ENCODE peak calls at places on chromosomes 4 and X, in four cellular contexts. P is GM23338, B is GM12878, C is astrocyte. Y is an unnamed sample.

GRCh38 chr4:166838975-166839614 is 395.2 kb downstream of the SPOCK3 start:
- DNase-seq in P (no peak), B (peak; percentile 70), C (no peak), Y (no peak)

GRCh38 chr4:162727232-162727631 is 439.5 kb downstream of the NAF1 start:
- DNase-seq in P (peak; percentile 6), B (no peak), C (no peak), Y (no peak)

GRCh38 chrX:63250253-63250868 is 100.8 kb downstream of the SPIN4 start:
- DNase-seq in P (peak; percentile 81), B (peak; percentile 60), C (peak; percentile 64), Y (peak; percentile 62)

GRCh38 chr4:186746581-186746980 is 22.9 kb upstream of the FAT1 start:
- DNase-seq in P (no peak), B (no peak), C (no peak), Y (no peak)

GRCh38 chrX:104135677-104136076 is 21.1 kb downstream of the SLC25A53 start:
- DNase-seq in P (no peak), B (no peak), C (peak; percentile 16), Y (no peak)

GRCh38 chr4:113849771-113850170 is 88.2 kb upstream of the CAMK2D start:
- DNase-seq in P (no peak), B (no peak), C (peak; percentile 39), Y (no peak)

GRCh38 chr4:55318135-55318534 is 27.9 kb upstream of the SRD5A3 start:
- DNase-seq in P (no peak), B (no peak), C (peak; percentile 54), Y (no peak)

GRCh38 chr4:52038109-52038912 is at the start of gene SGCB:
- DNase-seq in P (peak; percentile 71), B (no peak), C (peak; percentile 23), Y (peak; percentile 73)

GRCh38 chr4:96186593-96186992 is 346.7 kb downstream of the PDHA2 start:
- DNase-seq in P (no peak), B (no peak), C (peak; percentile 25), Y (no peak)

GRCh38 chr4:176575141-176575731 is 217.5 kb downstream of the VEGFC start:
- DNase-seq in P (no peak), B (no peak), C (no peak), Y (no peak)

GRCh38 chr4:168387091-168387490 is 68.5 kb upstream of the DDX60 start:
- DNase-seq in P (no peak), B (no peak), C (no peak), Y (no peak)

GRCh38 chrX:14497184-14497666 is 32.1 kb upstream of the GLRA2 start:
- DNase-seq in P (no peak), B (peak; percentile 12), C (no peak), Y (peak; percentile 53)

GRCh38 chrX:138711399-138712347 is at the start of gene FGF13:
- DNase-seq in P (peak; percentile 63), B (no peak), C (no peak), Y (no peak)

GRCh38 chr4:1342003-1342402 is 5.0 kb upstream of the UVSSA start:
- DNase-seq in P (no peak), B (no peak), C (no peak), Y (no peak)

GRCh38 chr4:37873383-37873782 is 17.5 kb upstream of the TBC1D1 start:
- DNase-seq in P (no peak), B (no peak), C (peak; percentile 54), Y (no peak)

GRCh38 chrX:70969635-70970481 is 39.0 kb upstream of the SLC7A3 start:
- DNase-seq in P (peak; percentile 66), B (no peak), C (no peak), Y (no peak)

GRCh38 chrX:38939067-38939466 is 137.8 kb downstream of the MID1IP1 start:
- DNase-seq in P (no peak), B (no peak), C (peak; percentile 60), Y (no peak)

GRCh38 chr4:143514432-143514831 is 930 bp downstream of the SMARCA5 start:
- DNase-seq in P (peak; percentile 66), B (no peak), C (peak; percentile 54), Y (peak; percentile 43)

GRCh38 chr4:53490965-53491622 is 100.2 kb downstream of the LNX1 start:
- DNase-seq in P (peak; percentile 79), B (no peak), C (peak; percentile 82), Y (no peak)

GRCh38 chr4:13888112-13888511 is 260.6 kb upstream of the BOD1L1 start:
- DNase-seq in P (no peak), B (no peak), C (peak; percentile 93), Y (no peak)

GRCh38 chr4:41060352-41061318 is 153.7 kb downstream of the APBB2 start:
- DNase-seq in P (no peak), B (no peak), C (no peak), Y (no peak)

GRCh38 chr4:139834210-139834609 is 168.6 kb downstream of the MGST2 start:
- DNase-seq in P (peak; percentile 67), B (no peak), C (no peak), Y (no peak)

GRCh38 chrX:14675500-14675899 is 146.2 kb downstream of the GLRA2 start:
- DNase-seq in P (no peak), B (no peak), C (no peak), Y (no peak)

GRCh38 chr4:8315343-8316250 is 46.0 kb downstream of the HTRA3 start:
- DNase-seq in P (peak; percentile 52), B (no peak), C (peak; percentile 74), Y (peak; percentile 30)

GRCh38 chr4:169008478-169008877 is 1.6 kb downstream of the CBR4 start:
- DNase-seq in P (no peak), B (no peak), C (no peak), Y (no peak)

GRCh38 chr4:55819634-55820033 is at the start of gene EXOC1L:
- DNase-seq in P (peak; percentile 93), B (no peak), C (no peak), Y (no peak)

GRCh38 chr4:13294961-13295605 is 189.1 kb downstream of the RAB28 start:
- DNase-seq in P (no peak), B (no peak), C (peak; percentile 44), Y (no peak)

GRCh38 chrX:3806630-3807029 is 93.2 kb upstream of the PRKX start:
- DNase-seq in P (no peak), B (no peak), C (no peak), Y (no peak)

GRCh38 chr4:26433556-26433955 is 56.7 kb downstream of the CCKAR start:
- DNase-seq in P (no peak), B (no peak), C (peak; percentile 32), Y (no peak)

GRCh38 chr4:53587123-53587522 is 4.2 kb downstream of the LNX1 start:
- DNase-seq in P (no peak), B (no peak), C (no peak), Y (no peak)

GRCh38 chr4:135244605-135245146 is 1043.1 kb upstream of the PABPC4L start:
- DNase-seq in P (peak; percentile 40), B (no peak), C (peak; percentile 14), Y (no peak)

GRCh38 chr4:121654738-121655137 is 42.0 kb downstream of the ANXA5 start:
- DNase-seq in P (no peak), B (peak; percentile 1), C (no peak), Y (no peak)
- H3K4me2 ChIP-seq in P (no peak overlapping the region), B (no peak overlapping the region), C (no peak overlapping the region), Y (no peak overlapping the region)

GRCh38 chr4:10112658-10113284 is 3.8 kb downstream of the WDR1 start:
- DNase-seq in P (no peak), B (no peak), C (no peak), Y (no peak)
- H4K20me1 ChIP-seq in P (peaks cover 65% of the 10 kb centered on the region), B (peaks cover 19% of the 10 kb centered on the region), C (peaks cover 83% of the 10 kb centered on the region), Y (peaks cover 83% of the 10 kb centered on the region)

GRCh38 chr4:2850966-2851782 is 7.5 kb downstream of the ADD1 start:
- DNase-seq in P (no peak), B (no peak), C (peak; percentile 66), Y (no peak)
- H3K4me2 ChIP-seq in P (no peak overlapping the region), B (peak overlapping the region; percentile 31), C (no peak overlapping the region), Y (no peak overlapping the region)

DNA sequence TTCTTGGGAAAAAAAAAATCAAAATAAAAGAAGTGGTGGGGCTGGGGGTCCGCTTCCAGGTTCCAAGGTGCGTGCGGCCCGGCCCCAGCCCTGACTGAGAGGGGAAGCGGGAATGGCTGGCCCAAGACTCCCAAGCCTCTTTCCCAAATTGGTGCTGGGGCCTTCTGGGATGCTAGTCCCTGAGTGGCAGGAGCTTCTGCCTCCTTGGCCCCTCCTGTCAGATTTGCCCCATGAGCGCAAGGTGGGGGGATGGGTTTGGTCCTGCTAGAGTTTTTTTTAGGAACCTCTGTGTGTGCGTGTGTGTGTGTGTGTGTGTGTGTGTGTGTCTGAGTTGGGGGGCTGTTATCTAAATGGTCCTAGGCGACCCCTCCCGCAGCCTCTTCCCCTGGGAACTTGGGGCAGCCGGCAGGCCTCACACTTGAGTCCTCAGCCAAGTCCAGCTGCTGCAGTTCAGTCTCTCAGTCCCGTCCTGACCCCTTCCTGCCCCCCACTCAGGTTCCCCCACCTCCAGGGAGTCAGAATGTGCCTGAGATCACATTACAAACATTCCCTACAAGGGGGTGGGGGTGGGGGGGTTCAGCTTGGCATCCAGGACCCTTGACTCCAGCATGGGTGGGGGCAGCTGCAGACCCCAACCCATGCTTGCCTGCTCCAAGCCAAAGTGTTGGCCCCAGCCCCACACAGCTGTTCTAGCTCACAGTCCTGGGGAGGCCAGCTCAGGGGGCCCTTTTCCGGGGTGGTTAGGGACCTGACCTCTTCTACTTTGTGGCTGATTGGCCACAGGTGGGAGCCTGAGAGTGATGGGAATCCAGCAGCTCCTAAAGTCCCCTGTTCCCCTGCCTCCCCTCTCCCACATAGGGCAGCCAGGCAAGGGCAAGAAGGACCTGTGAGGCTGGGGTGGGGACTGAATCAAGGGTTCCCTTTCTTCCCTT is 4.0 kb downstream of the EFNB1 start:
- DNase-seq in P (peak; percentile 25), B (no peak), C (no peak), Y (no peak)
- H4K20me1 ChIP-seq in P (no peaks in the 10 kb centered on the region), B (no peaks in the 10 kb centered on the region), C (peaks cover 60% of the 10 kb centered on the region), Y (no peaks in the 10 kb centered on the region)

Y was measured in DND-41.